ENCODE peak calls at places on chromosome 10, in five cellular contexts. N is neural progenitor cell, J is PC-3, M is GM23338, C is hepatocyte. Q is an unnamed sample.

GRCh38 chr10:101438881-101439391 is 85.0 kb downstream of the BTRC start:
- DNase-seq in N (no peak), J (peak), M (no peak), C (no peak), Q (no peak)

GRCh38 chr10:56139405-56139804 is 221.7 kb downstream of the ZWINT start:
- DNase-seq in N (no peak), J (no peak), M (no peak), C (no peak), Q (no peak)

GRCh38 chr10:110481948-110482347 is 15.8 kb upstream of the DUSP5 start:
- DNase-seq in N (no peak), J (peak), M (no peak), C (no peak), Q (no peak)

GRCh38 chr10:13775786-13776780 is 189.3 kb downstream of the PRPF18 start:
- DNase-seq in N (no peak), J (peak), M (no peak), C (no peak), Q (no peak)

GRCh38 chr10:88165849-88166271 is 302.4 kb downstream of the PTEN start:
- DNase-seq in N (no peak), J (no peak), M (no peak), C (no peak), Q (no peak)

GRCh38 chr10:21171936-21172773 is 275.0 kb upstream of the NEBL start:
- DNase-seq in N (peak), J (peak), M (peak), C (no peak), Q (no peak)

GRCh38 chr10:72298774-72299519 is 25.2 kb downstream of the DDIT4 start:
- DNase-seq in N (no peak), J (no peak), M (no peak), C (no peak), Q (no peak)

GRCh38 chr10:132957131-132957530 is 14.8 kb upstream of the CFAP46 start:
- DNase-seq in N (no peak), J (no peak), M (no peak), C (no peak), Q (no peak)

GRCh38 chr10:64952042-64952441 is 1430.8 kb downstream of the REEP3 start:
- DNase-seq in N (no peak), J (peak), M (no peak), C (no peak), Q (no peak)

GRCh38 chr10:15335500-15335899 is 35.6 kb downstream of the FAM171A1 start:
- DNase-seq in N (no peak), J (no peak), M (no peak), C (no peak), Q (no peak)

GRCh38 chr10:11036424-11037011 is 18.8 kb downstream of the CELF2 start:
- DNase-seq in N (peak), J (peak), M (peak), C (peak), Q (no peak)

GRCh38 chr10:78207776-78208175 is 174.1 kb downstream of the RPS24 start:
- DNase-seq in N (no peak), J (no peak), M (no peak), C (no peak), Q (no peak)

GRCh38 chr10:110410329-110411046 is 87.2 kb upstream of the DUSP5 start:
- DNase-seq in N (no peak), J (peak), M (no peak), C (peak), Q (no peak)

GRCh38 chr10:123558651-123559050 is 107.5 kb upstream of the GPR26 start:
- DNase-seq in N (no peak), J (no peak), M (peak), C (no peak), Q (no peak)

GRCh38 chr10:123561145-123561448 is 105.1 kb upstream of the GPR26 start:
- DNase-seq in N (no peak), J (no peak), M (no peak), C (no peak), Q (no peak)

GRCh38 chr10:72087392-72087968 is 871 bp downstream of the SPOCK2 start:
- DNase-seq in N (peak), J (no peak), M (peak), C (peak), Q (peak)

GRCh38 chr10:86756511-86757109 is at the start of gene BMPR1A:
- DNase-seq in N (peak), J (peak), M (peak), C (peak), Q (no peak)

GRCh38 chr10:103395754-103396066 is 565 bp downstream of the ATP5MK start:
- DNase-seq in N (peak), J (peak), M (peak), C (peak), Q (peak)

GRCh38 chr10:95260397-95260881 is 30.4 kb downstream of the PDLIM1 start:
- DNase-seq in N (no peak), J (peak), M (no peak), C (peak), Q (no peak)

GRCh38 chr10:51321968-51322367 is 247.7 kb downstream of the PRKG1 start:
- DNase-seq in N (no peak), J (no peak), M (no peak), C (no peak), Q (no peak)

GRCh38 chr10:104104926-104105325 is 17.0 kb upstream of the SFR1 start:
- DNase-seq in N (no peak), J (peak), M (no peak), C (no peak), Q (no peak)

GRCh38 chr10:131980757-131981428 is 830 bp downstream of the BNIP3 start:
- DNase-seq in N (peak), J (no peak), M (peak), C (peak), Q (no peak)

GRCh38 chr10:133391761-133392518 is 2.0 kb upstream of the MTG1 start:
- DNase-seq in N (no peak), J (no peak), M (no peak), C (no peak), Q (peak)

GRCh38 chr10:130820880-130821482 is 490.5 kb downstream of the TCERG1L start:
- DNase-seq in N (no peak), J (no peak), M (no peak), C (no peak), Q (no peak)

GRCh38 chr10:66455304-66455703 is 470.5 kb upstream of the LRRTM3 start:
- DNase-seq in N (no peak), J (peak), M (no peak), C (no peak), Q (no peak)

GRCh38 chr10:118870467-118871243 is 115.9 kb upstream of the CACUL1 start:
- DNase-seq in N (peak), J (peak), M (peak), C (peak), Q (no peak)

GRCh38 chr10:16828114-16828568 is 10.9 kb upstream of the RSU1 start:
- DNase-seq in N (peak), J (peak), M (peak), C (peak), Q (peak)

GRCh38 chr10:78381072-78381471 is 347.4 kb downstream of the RPS24 start:
- DNase-seq in N (peak), J (no peak), M (peak), C (no peak), Q (no peak)

GRCh38 chr10:124155781-124156401 is 62.5 kb upstream of the CHST15 start:
- DNase-seq in N (no peak), J (peak), M (no peak), C (no peak), Q (no peak)

GRCh38 chr10:7546365-7546967 is 120.3 kb downstream of the ITIH5 start:
- DNase-seq in N (no peak), J (no peak), M (no peak), C (no peak), Q (no peak)

GRCh38 chr10:5434017-5434753 is 21.8 kb downstream of the NET1 start:
- DNase-seq in N (peak), J (peak), M (peak), C (peak), Q (peak)

GRCh38 chr10:13146383-13146782 is 15.0 kb upstream of the MCM10 start:
- DNase-seq in N (no peak), J (no peak), M (no peak), C (no peak), Q (no peak)

GRCh38 chr10:133242611-133243356 is 5.1 kb downstream of the VENTX start:
- DNase-seq in N (no peak), J (no peak), M (no peak), C (no peak), Q (no peak)

GRCh38 chr10:93288679-93289634 is 193.2 kb downstream of the MYOF start:
- DNase-seq in N (peak), J (peak), M (peak), C (peak), Q (peak)

GRCh38 chr10:44863344-44864041 is 47.6 kb upstream of the TMEM72 start:
- DNase-seq in N (peak), J (peak), M (peak), C (peak), Q (no peak)
- TF ChIP-seq CTCF in N (peak), J (peak), M (peak), C (peak), Q (no peak)

GRCh38 chr10:52879651-52880050 is 107.1 kb upstream of the MBL2 start:
- DNase-seq in N (no peak), J (peak), M (no peak), C (no peak), Q (no peak)
- H3K4me2 ChIP-seq in N (no peak), J (peak), M (no peak), C (no peak), Q (no peak)

GRCh38 chr10:36094091-36094490 is 452.0 kb upstream of the FZD8 start:
- DNase-seq in N (no peak), J (peak), M (no peak), C (no peak), Q (no peak)

GRCh38 chr10:36097696-36098095 is 455.6 kb upstream of the FZD8 start:
- DNase-seq in N (no peak), J (peak), M (no peak), C (no peak), Q (no peak)

GRCh38 chr10:36096571-36096970 is 454.5 kb upstream of the FZD8 start:
- DNase-seq in N (no peak), J (peak), M (no peak), C (no peak), Q (no peak)
- TF ChIP-seq EZH2phosphoT487 in N (no peak), J (no peak), M (no peak), C (no peak), Q (no peak)

GRCh38 chr10:42802889-42803288 is 20.3 kb downstream of the BMS1 start:
- DNase-seq in N (no peak), J (no peak), M (no peak), C (no peak), Q (no peak)
- TF ChIP-seq CTCF in N (no peak), J (no peak), M (no peak), C (no peak), Q (no peak)

DNA sequence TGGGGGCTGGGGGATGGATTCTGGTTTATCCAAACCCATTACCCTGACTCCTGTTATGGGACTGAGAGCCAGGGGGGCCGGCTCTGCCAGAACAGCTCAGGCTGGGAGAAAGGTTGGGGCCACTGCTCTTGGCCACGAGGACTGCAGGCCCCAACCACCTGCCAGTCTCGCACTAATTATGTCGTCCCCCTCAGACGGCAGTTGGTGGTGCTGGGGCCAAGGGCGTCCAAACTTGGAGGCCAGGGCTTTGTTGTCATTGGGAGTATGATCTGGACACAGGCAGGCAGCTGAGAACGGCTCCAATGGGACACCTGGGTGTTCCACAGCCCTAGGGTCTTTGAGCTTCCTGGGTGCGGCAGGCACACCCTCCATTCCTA is 34.7 kb downstream of the DRGX start:
- DNase-seq in N (no peak), J (no peak), M (no peak), C (no peak), Q (no peak)
- H3K4me2 ChIP-seq in N (no peak), J (no peak), M (no peak), C (no peak), Q (no peak)

GRCh38 chr10:47451998-47452494 is 31.9 kb downstream of the ANXA8 start:
- DNase-seq in N (no peak), J (no peak), M (no peak), C (no peak), Q (no peak)

GRCh38 chr10:47449102-47449978 is 34.6 kb downstream of the ANXA8 start:
- DNase-seq in N (no peak), J (no peak), M (no peak), C (no peak), Q (peak)

GRCh38 chr10:47451275-47451997 is 32.5 kb downstream of the ANXA8 start:
- DNase-seq in N (no peak), J (no peak), M (no peak), C (no peak), Q (no peak)

GRCh38 chr10:47450442-47450841 is 33.5 kb downstream of the ANXA8 start:
- DNase-seq in N (no peak), J (no peak), M (no peak), C (no peak), Q (no peak)

DNA sequence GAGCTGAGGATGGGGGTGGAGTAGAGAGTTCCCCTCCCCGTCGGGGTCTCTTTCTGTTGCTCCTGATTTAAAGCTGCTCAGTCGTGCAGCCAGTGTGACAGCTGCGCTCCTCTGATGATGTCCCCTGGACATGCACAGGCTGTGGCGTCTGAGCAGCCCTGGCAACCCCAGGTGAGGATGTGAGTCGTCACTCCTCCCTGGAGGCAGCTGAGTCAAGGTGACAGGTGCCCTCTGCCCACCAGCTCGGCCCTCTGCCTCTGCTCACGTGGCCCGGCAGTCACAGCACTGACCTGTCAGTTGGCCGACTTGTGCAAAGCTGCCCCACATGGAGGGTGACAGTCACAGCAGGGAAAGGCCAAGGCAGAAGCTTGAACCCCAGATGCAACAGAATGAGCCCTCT is 33.9 kb downstream of the ANXA8 start:
- DNase-seq in N (no peak), J (no peak), M (no peak), C (no peak), Q (no peak)
- TF ChIP-seq EZH2phosphoT487 in N (no peak), J (no peak), M (no peak), C (no peak), Q (no peak)

GRCh38 chr10:74826142-74827044 is at the start of gene KAT6B:
- DNase-seq in N (peak), J (peak), M (peak), C (peak), Q (peak)
- TF ChIP-seq CTCF in N (peak), J (peak), M (peak), C (peak), Q (peak)

GRCh38 chr10:49508249-49508648 is 30.7 kb downstream of the ERCC6 start:
- DNase-seq in N (no peak), J (no peak), M (no peak), C (no peak), Q (no peak)

GRCh38 chr10:49505076-49505475 is 33.8 kb downstream of the ERCC6 start:
- DNase-seq in N (no peak), J (no peak), M (no peak), C (no peak), Q (no peak)

GRCh38 chr10:49509904-49510303 is 29.0 kb downstream of the ERCC6 start:
- DNase-seq in N (no peak), J (no peak), M (no peak), C (no peak), Q (no peak)

GRCh38 chr10:49505589-49505988 is 33.3 kb downstream of the ERCC6 start:
- DNase-seq in N (no peak), J (no peak), M (no peak), C (no peak), Q (no peak)

GRCh38 chr10:49508654-49509053 is 30.3 kb downstream of the ERCC6 start:
- DNase-seq in N (no peak), J (no peak), M (no peak), C (no peak), Q (no peak)
- H3K4me2 ChIP-seq in N (no peak), J (no peak), M (no peak), C (no peak), Q (no peak)